ENCODE peak calls at places on chromosomes 7 and 10, in ten cellular contexts. R, W, I, U, S, B, K, M, A and F are unnamed samples.

GRCh38 chr7:7439564-7439963 is 96.1 kb downstream of the COL28A1 start:
- DNase-seq in R (no peak), S (no peak), I (no peak), M (no peak), U (no peak), B (no peak), A (no peak), W (no peak), K (no peak), F (no peak)

GRCh38 chr7:66910789-66911188 is 10.2 kb upstream of the TMEM248 start:
- DNase-seq in W (no peak), B (no peak), A (no peak), R (no peak), K (no peak), I (no peak), M (no peak), S (no peak), U (no peak), F (no peak)

GRCh38 chr7:158047386-158048059 is 540.1 kb downstream of the PTPRN2 start:
- DNase-seq in A (no peak), R (no peak), K (no peak), W (no peak), S (no peak), U (no peak), I (no peak), M (no peak), B (no peak), F (no peak)

GRCh38 chr7:89029864-89030263 is 234.3 kb upstream of the TEX47 start:
- DNase-seq in M (no peak), I (no peak), W (no peak), S (no peak), R (peak; percentile 17), A (no peak), U (no peak), K (peak; percentile 3), B (no peak), F (no peak)

GRCh38 chr10:93402192-93402591 is 79.9 kb downstream of the MYOF start:
- DNase-seq in S (no peak), M (no peak), A (no peak), B (no peak), R (no peak), U (no peak), K (no peak), I (no peak), W (no peak), F (no peak)

GRCh38 chr10:52409928-52410327 is 95.8 kb downstream of the DKK1 start:
- DNase-seq in U (no peak), A (no peak), I (no peak), S (no peak), B (no peak), R (no peak), M (no peak), K (no peak), W (no peak), F (no peak)

GRCh38 chr7:23098460-23098859 is 7.1 kb upstream of the KLHL7 start:
- DNase-seq in S (no peak), M (no peak), K (no peak), A (no peak), U (no peak), I (no peak), W (no peak), B (no peak), R (no peak), F (no peak)

GRCh38 chr10:819326-819725 is 112.2 kb downstream of the LARP4B start:
- DNase-seq in K (no peak), B (no peak), A (no peak), M (peak; percentile 18), U (no peak), W (no peak), I (no peak), R (no peak), S (peak; percentile 55), F (peak; percentile 53)

GRCh38 chr7:157857578-157858075 is 520.8 kb downstream of the DNAJB6 start:
- DNase-seq in R (peak; percentile 45), S (no peak), K (no peak), A (no peak), M (no peak), B (no peak), U (no peak), W (peak; percentile 76), I (no peak), F (no peak)

GRCh38 chr10:122544493-122544892 is 16.1 kb upstream of the DMBT1 start:
- DNase-seq in R (no peak), W (no peak), S (no peak), M (no peak), U (no peak), B (no peak), K (no peak), A (no peak), I (no peak), F (no peak)

GRCh38 chr10:11533328-11533781 is 78.1 kb downstream of the USP6NL start:
- DNase-seq in M (peak; percentile 62), B (no peak), R (no peak), W (no peak), I (peak; percentile 24), U (no peak), S (peak; percentile 33), K (no peak), A (no peak), F (no peak)

GRCh38 chr7:49488573-49488972 is 284.9 kb upstream of the VWC2 start:
- DNase-seq in U (no peak), M (no peak), W (no peak), B (no peak), S (no peak), K (no peak), R (no peak), I (no peak), A (no peak), F (no peak)

GRCh38 chr7:11235491-11235890 is 261.8 kb downstream of the PHF14 start:
- DNase-seq in B (no peak), M (no peak), U (no peak), R (no peak), K (no peak), I (no peak), S (no peak), W (no peak), A (no peak), F (no peak)

GRCh38 chr7:2838451-2838850 is 5.7 kb downstream of the GNA12 start:
- DNase-seq in A (no peak), I (no peak), B (no peak), S (no peak), K (no peak), W (no peak), U (no peak), M (no peak), R (no peak), F (no peak)

GRCh38 chr10:99633832-99634231 is 13.6 kb upstream of the SLC25A28 start:
- DNase-seq in I (peak; percentile 36), S (no peak), K (no peak), A (no peak), M (no peak), U (no peak), W (no peak), R (no peak), B (no peak), F (no peak)

GRCh38 chr7:96308950-96309263 is 13.0 kb downstream of the SLC25A13 start:
- DNase-seq in R (no peak), S (no peak), K (no peak), A (no peak), I (no peak), M (no peak), U (no peak), W (no peak), B (no peak), F (no peak)

GRCh38 chr10:33274096-33274785 is 60.2 kb downstream of the NRP1 start:
- DNase-seq in B (no peak), W (no peak), U (no peak), M (no peak), A (no peak), R (peak; percentile 42), I (no peak), K (no peak), S (no peak), F (no peak)

GRCh38 chr7:4830176-4830575 is 31.7 kb downstream of the PAPOLB start:
- DNase-seq in S (peak; percentile 57), W (no peak), I (peak; percentile 89), R (peak; percentile 51), U (peak; percentile 36), K (peak; percentile 39), M (no peak), A (no peak), B (peak; percentile 68), F (peak; percentile 84)

GRCh38 chr7:30845426-30846135 is 66.1 kb upstream of the AQP1 start:
- DNase-seq in W (no peak), M (no peak), U (no peak), B (no peak), S (peak; percentile 65), I (no peak), A (no peak), R (peak; percentile 34), K (no peak), F (no peak)

GRCh38 chr10:70359017-70359550 is 23.3 kb downstream of the LRRC20 start:
- DNase-seq in W (peak; percentile 38), A (no peak), U (no peak), B (no peak), R (no peak), I (no peak), K (no peak), S (no peak), M (no peak), F (no peak)

GRCh38 chr7:24877790-24878311 is 102.1 kb downstream of the OSBPL3 start:
- DNase-seq in B (peak; percentile 29), S (peak; percentile 42), I (no peak), A (peak; percentile 13), R (no peak), U (no peak), K (peak; percentile 54), M (no peak), W (no peak), F (peak; percentile 39)

GRCh38 chr10:123743441-123744225 is 77.5 kb downstream of the GPR26 start:
- DNase-seq in W (no peak), S (no peak), A (no peak), U (no peak), K (no peak), I (peak; percentile 84), B (no peak), R (no peak), M (peak; percentile 19), F (no peak)

GRCh38 chr10:95655571-95656290 is 780 bp downstream of the ALDH18A1 start:
- DNase-seq in B (peak; percentile 10), R (peak; percentile 10), K (no peak), A (peak; percentile 5), W (peak; percentile 85), M (no peak), I (peak; percentile 44), S (peak; percentile 50), U (no peak), F (peak; percentile 34)

GRCh38 chr7:118492466-118492865 is 268.0 kb downstream of the ANKRD7 start:
- DNase-seq in S (no peak), M (no peak), W (no peak), U (no peak), B (no peak), A (no peak), R (no peak), I (no peak), K (no peak), F (no peak)

GRCh38 chr7:140403878-140404564 is at the start of gene RAB19:
- DNase-seq in S (no peak), A (no peak), U (peak; percentile 14), M (no peak), I (peak; percentile 90), W (peak; percentile 52), B (peak; percentile 68), K (peak; percentile 15), R (no peak), F (no peak)

GRCh38 chr10:7950981-7951847 is 103.3 kb upstream of the GATA3 start:
- DNase-seq in W (no peak), I (no peak), K (no peak), R (no peak), S (peak; percentile 80), U (no peak), M (peak; percentile 16), A (no peak), B (no peak), F (no peak)

GRCh38 chr10:80163741-80164341 is 31.3 kb downstream of the PLAC9 start:
- DNase-seq in M (peak; percentile 67), K (no peak), A (no peak), U (no peak), B (no peak), I (no peak), S (peak; percentile 90), R (peak; percentile 50), W (peak; percentile 60), F (no peak)

GRCh38 chr10:49008056-49008455 is 68.4 kb upstream of the LRRC18 start:
- DNase-seq in K (no peak), W (no peak), S (no peak), U (no peak), B (no peak), R (no peak), I (no peak), M (no peak), A (no peak), F (no peak)